ENCODE peak calls at places on chromosomes 3 and 15, in eight cellular contexts. D is frontal cortex; N is NCI-H1105; T is lung microvascular endothelial cell; A is RWPE1; O is esophagus muscularis mucosa; U is activated effector memory CD4-positive, alpha-beta T cell treated with Interleukin-2 at 50 U/mL for 16 hours; E is psoas muscle. Y is an unnamed sample.

GRCh38 chr3:112519424-112520001 is 20.2 kb upstream of the BTLA start:
- DNase-seq in D (peak), E (no peak), T (peak), A (peak), U (no peak), O (no peak), N (peak), Y (peak)

GRCh38 chr15:71623111-71623510 is 187.2 kb upstream of the NR2E3 start:
- DNase-seq in O (no peak), T (no peak), N (no peak), E (no peak), D (no peak), U (no peak), A (no peak), Y (no peak)

GRCh38 chr3:128911911-128912310 is 32.5 kb downstream of the ACAD9 start:
- DNase-seq in U (no peak), T (no peak), A (no peak), D (no peak), E (no peak), O (no peak), N (no peak), Y (no peak)

GRCh38 chr3:171000281-171000680 is 26.2 kb downstream of the SLC2A2 start:
- DNase-seq in N (no peak), A (no peak), D (no peak), E (no peak), T (no peak), U (no peak), O (no peak), Y (no peak)

GRCh38 chr3:39000008-39000450 is 51.7 kb downstream of the SCN11A start:
- DNase-seq in E (no peak), O (peak), T (peak), A (peak), D (peak), U (no peak), N (peak), Y (peak)

GRCh38 chr3:49656541-49657112 is 17.5 kb upstream of the APEH start:
- DNase-seq in N (no peak), E (no peak), T (no peak), O (no peak), D (no peak), U (no peak), A (no peak), Y (peak)

GRCh38 chr3:177203689-177204395 is 6.6 kb upstream of the TBL1XR1 start:
- DNase-seq in O (no peak), T (no peak), N (no peak), A (no peak), E (no peak), U (no peak), D (no peak), Y (no peak)

GRCh38 chr15:90184119-90184785 is 16.9 kb upstream of the SEMA4B start:
- DNase-seq in A (peak), T (peak), N (no peak), E (peak), D (no peak), U (no peak), O (no peak), Y (peak)

GRCh38 chr3:149299938-149300791 is 33.3 kb downstream of the TM4SF18 start:
- DNase-seq in E (peak), N (peak), U (no peak), O (peak), D (no peak), T (peak), A (peak), Y (no peak)

GRCh38 chr3:50450135-50450911 is 53.1 kb downstream of the CACNA2D2 start:
- DNase-seq in T (peak), N (no peak), O (peak), U (peak), A (no peak), D (no peak), E (peak), Y (peak)

GRCh38 chr3:192685801-192686200 is 41.5 kb downstream of the FGF12 start:
- DNase-seq in E (no peak), U (no peak), D (no peak), T (no peak), N (no peak), A (no peak), O (no peak), Y (no peak)

GRCh38 chr15:25178835-25179672 is 224.3 kb downstream of the SNRPN start:
- DNase-seq in E (peak), A (no peak), N (no peak), T (no peak), O (peak), D (no peak), U (no peak), Y (no peak)

GRCh38 chr3:29285356-29286070 is 4.6 kb downstream of the RBMS3 start:
- DNase-seq in O (no peak), A (no peak), U (no peak), E (no peak), T (peak), D (no peak), N (no peak), Y (no peak)

GRCh38 chr3:150761831-150762661 is 923 bp downstream of the SIAH2 start:
- DNase-seq in T (peak), O (peak), N (peak), A (peak), D (peak), U (peak), E (peak), Y (peak)

GRCh38 chr3:139811331-139811730 is 123.7 kb upstream of the CLSTN2 start:
- DNase-seq in E (no peak), T (no peak), N (no peak), D (no peak), A (no peak), O (no peak), U (no peak), Y (no peak)

GRCh38 chr3:132016061-132017041 is 18.5 kb downstream of the CPNE4 start:
- DNase-seq in D (no peak), N (no peak), A (peak), O (no peak), U (no peak), E (no peak), T (no peak), Y (no peak)

GRCh38 chr3:134650431-134651346 is at the start of gene KY:
- DNase-seq in A (no peak), U (no peak), T (peak), N (peak), D (peak), E (peak), O (peak), Y (peak)

GRCh38 chr15:92393994-92394326 is 279 bp downstream of the ST8SIA2 start:
- DNase-seq in A (no peak), N (no peak), U (no peak), D (peak), T (no peak), O (no peak), E (no peak), Y (no peak)

GRCh38 chr3:98980915-98981596 is 79.6 kb upstream of the DCBLD2 start:
- DNase-seq in D (no peak), A (no peak), E (no peak), T (peak), O (no peak), N (no peak), U (no peak), Y (no peak)

GRCh38 chr3:50264964-50265485 is 3.9 kb upstream of the SEMA3B start:
- DNase-seq in O (no peak), U (no peak), N (no peak), E (no peak), T (no peak), A (no peak), D (no peak), Y (no peak)

GRCh38 chr15:43877371-43877770 is 50.6 kb downstream of the WDR76 start:
- DNase-seq in A (no peak), T (no peak), N (no peak), O (no peak), U (no peak), D (no peak), E (no peak), Y (no peak)

GRCh38 chr15:58229297-58229768 is 91.2 kb downstream of the AQP9 start:
- DNase-seq in O (no peak), T (no peak), E (no peak), U (no peak), D (peak), A (no peak), N (no peak), Y (no peak)

GRCh38 chr3:52896613-52897012 is 735 bp downstream of the STIMATE start:
- DNase-seq in D (no peak), U (no peak), T (no peak), A (peak), E (no peak), O (no peak), N (no peak), Y (no peak)

GRCh38 chr15:90907838-90908507 is 4.9 kb downstream of the MAN2A2 start:
- DNase-seq in E (no peak), N (no peak), T (no peak), A (no peak), D (no peak), U (no peak), O (no peak), Y (no peak)

GRCh38 chr15:32898991-32899613 is 181.3 kb downstream of the GREM1 start:
- DNase-seq in O (no peak), T (no peak), U (no peak), E (no peak), D (no peak), N (no peak), A (no peak), Y (no peak)